ENCODE peak calls at places on chromosomes 16 and 17, in seven cellular contexts. D is AG04449, O is islet precursor cell, X is T follicular helper cell, Z is nucleus accumbens, F is GM23338, S is activated T-helper 1 cell treated with Interleukin-2 at 50 U/mL for 16 hours. V is an unnamed sample.

GRCh38 chr16:82011199-82011641 is at the start of gene SDR42E1:
- DNase-seq in Z (no peak), F (peak), D (no peak), S (peak), O (no peak), X (peak), V (no peak)

GRCh38 chr17:78324391-78325075 is 35.3 kb downstream of the SOCS3 start:
- DNase-seq in Z (peak), X (no peak), O (peak), S (no peak), D (no peak), F (peak), V (no peak)

GRCh38 chr16:17470871-17471744 is at the start of gene XYLT1:
- DNase-seq in O (peak), Z (peak), S (peak), D (peak), X (peak), F (peak), V (no peak)

GRCh38 chr16:87877942-87878507 is 8.7 kb upstream of the SLC7A5 start:
- DNase-seq in F (no peak), S (no peak), X (no peak), D (no peak), Z (no peak), O (peak), V (no peak)

GRCh38 chr16:71467810-71468209 is 5.8 kb upstream of the ZNF23 start:
- DNase-seq in O (peak), Z (no peak), D (no peak), S (peak), X (peak), F (peak), V (no peak)

GRCh38 chr16:79409970-79410369 is 190.6 kb downstream of the MAF start:
- DNase-seq in D (no peak), Z (no peak), F (no peak), S (no peak), O (no peak), X (no peak), V (no peak)

GRCh38 chr16:26982422-26982821 is 84.3 kb upstream of the C16orf82 start:
- DNase-seq in S (no peak), F (no peak), Z (no peak), O (no peak), X (no peak), D (no peak), V (no peak)

GRCh38 chr17:69669441-69670178 is 255.1 kb downstream of the MAP2K6 start:
- DNase-seq in O (no peak), X (no peak), D (no peak), F (peak), S (no peak), Z (no peak), V (no peak)

GRCh38 chr16:61421111-61421510 is 615.1 kb downstream of the CDH8 start:
- DNase-seq in F (no peak), X (no peak), O (no peak), D (no peak), Z (no peak), S (no peak), V (no peak)

GRCh38 chr16:81796585-81797346 is 17.7 kb downstream of the PLCG2 start:
- DNase-seq in O (no peak), F (no peak), X (no peak), S (no peak), Z (no peak), D (no peak), V (no peak)

GRCh38 chr17:20043034-20043433 is 33.9 kb downstream of the SPECC1 start:
- DNase-seq in D (no peak), F (no peak), S (no peak), O (no peak), Z (no peak), X (no peak), V (no peak)

GRCh38 chr16:56281256-56281805 is 90.0 kb downstream of the GNAO1 start:
- DNase-seq in O (peak), F (peak), S (no peak), Z (no peak), D (no peak), X (no peak), V (no peak)

GRCh38 chr17:37849617-37849972 is 74.6 kb upstream of the TBC1D3K start:
- DNase-seq in F (no peak), Z (no peak), D (no peak), S (no peak), X (no peak), O (peak), V (peak)

GRCh38 chr16:12507366-12507765 is 296.3 kb downstream of the CPPED1 start:
- DNase-seq in O (peak), D (no peak), Z (no peak), S (no peak), F (no peak), X (no peak), V (no peak)

GRCh38 chr16:84735846-84736586 is 36.2 kb downstream of the USP10 start:
- DNase-seq in Z (no peak), S (peak), X (peak), D (no peak), O (no peak), F (no peak), V (no peak)

GRCh38 chr17:80938556-80938955 is 53.1 kb upstream of the CHMP6 start:
- DNase-seq in X (no peak), D (no peak), O (no peak), Z (no peak), S (peak), F (no peak), V (no peak)

GRCh38 chr16:15807603-15808009 is 49.2 kb downstream of the MYH11 start:
- DNase-seq in Z (no peak), X (no peak), D (no peak), S (no peak), O (no peak), F (peak), V (no peak)

GRCh38 chr16:27503662-27504061 is 46.1 kb downstream of the GTF3C1 start:
- DNase-seq in X (no peak), Z (no peak), S (no peak), O (no peak), D (no peak), F (no peak), V (no peak)

GRCh38 chr17:42720996-42721583 is 23.8 kb downstream of the EZH1 start:
- DNase-seq in S (no peak), F (peak), X (no peak), O (no peak), Z (no peak), D (no peak), V (no peak)

GRCh38 chr17:81514735-81515529 is 2.3 kb upstream of the ACTG1 start:
- DNase-seq in Z (no peak), O (peak), F (peak), X (peak), D (no peak), S (peak), V (no peak)

GRCh38 chr17:51128089-51128488 is 7.4 kb upstream of the SPAG9 start:
- DNase-seq in F (peak), S (no peak), X (no peak), Z (no peak), O (no peak), D (no peak), V (no peak)

GRCh38 chr17:1050246-1050995 is 53.5 kb downstream of the TIMM22 start:
- DNase-seq in X (no peak), F (no peak), D (no peak), O (no peak), S (no peak), Z (no peak), V (no peak)

GRCh38 chr17:61403846-61404701 is 4.4 kb downstream of the TBX2 start:
- DNase-seq in D (no peak), X (no peak), O (no peak), F (peak), S (no peak), Z (no peak), V (no peak)

GRCh38 chr17:44559288-44560249 is 2.3 kb downstream of the FZD2 start:
- DNase-seq in S (no peak), F (no peak), D (no peak), O (no peak), X (no peak), Z (no peak), V (no peak)

GRCh38 chr17:55612691-55613141 is 101.5 kb upstream of the SMIM36 start:
- DNase-seq in O (no peak), S (no peak), X (no peak), F (no peak), Z (no peak), D (no peak), V (no peak)

GRCh38 chr16:70553645-70554044 is 30.0 kb downstream of the SF3B3 start:
- DNase-seq in X (no peak), S (no peak), O (no peak), D (peak), F (no peak), Z (no peak), V (peak)

GRCh38 chr17:73599599-73599998 is 44.6 kb downstream of the SDK2 start:
- DNase-seq in F (no peak), Z (no peak), X (no peak), O (no peak), D (no peak), S (no peak), V (no peak)

GRCh38 chr16:70523621-70524405 is at the start of gene SF3B3:
- DNase-seq in Z (peak), F (peak), D (no peak), X (no peak), O (peak), S (no peak), V (no peak)

GRCh38 chr17:70767102-70767701 is 597.9 kb downstream of the KCNJ2 start:
- DNase-seq in F (peak), D (no peak), X (no peak), O (no peak), S (no peak), Z (no peak), V (no peak)

GRCh38 chr17:47980516-47980915 is 9.6 kb downstream of the CDK5RAP3 start:
- DNase-seq in S (no peak), F (no peak), D (no peak), X (no peak), O (no peak), Z (no peak), V (no peak)

GRCh38 chr16:23174622-23175021 is 7.9 kb upstream of the SCNN1G start:
- DNase-seq in O (no peak), F (peak), X (no peak), S (no peak), Z (no peak), D (no peak), V (no peak)

GRCh38 chr16:81457326-81458133 is 12.9 kb downstream of the CMIP start:
- DNase-seq in F (no peak), S (no peak), X (no peak), Z (no peak), O (no peak), D (no peak), V (peak)

GRCh38 chr16:89102777-89103073 is 9.1 kb downstream of the ACSF3 start:
- DNase-seq in S (no peak), O (no peak), Z (no peak), D (no peak), X (no peak), F (no peak), V (no peak)